ENCODE peak calls at places on chromosomes 4 and X, in nine cellular contexts. O, I, X, D, F, P, W, K and G are unnamed samples.

GRCh38 chr4:159684061-159684460 is 581.2 kb downstream of the RAPGEF2 start:
- DNase-seq in W (no peak), P (no peak), I (no peak), X (no peak), F (no peak), K (no peak), O (no peak), D (no peak), G (no peak)

GRCh38 chr4:184815046-184815877 is 10.5 kb downstream of the ACSL1 start:
- DNase-seq in W (no peak), X (peak; percentile 75), D (no peak), P (peak; percentile 89), F (peak; percentile 80), I (peak; percentile 64), O (peak; percentile 67), K (peak; percentile 80), G (peak; percentile 65)

GRCh38 chrX:370244-370962 is 16.3 kb downstream of the PPP2R3B start:
- DNase-seq in W (no peak), P (no peak), I (no peak), K (no peak), O (no peak), X (no peak), F (no peak), D (no peak), G (no peak)

GRCh38 chr4:128793859-128794667 is 15.4 kb upstream of the JADE1 start:
- DNase-seq in O (no peak), I (peak; percentile 8), F (no peak), W (no peak), D (no peak), P (no peak), X (no peak), K (peak; percentile 58), G (no peak)

GRCh38 chr4:186807809-186808634 is 84.4 kb upstream of the FAT1 start:
- DNase-seq in I (peak; percentile 95), D (no peak), W (no peak), O (no peak), X (peak; percentile 56), K (no peak), F (no peak), P (no peak), G (no peak)

GRCh38 chr4:30460818-30461217 is 259.4 kb upstream of the PCDH7 start:
- DNase-seq in I (no peak), F (no peak), D (no peak), W (no peak), K (no peak), P (no peak), O (no peak), X (no peak), G (no peak)

GRCh38 chr4:83905952-83906351 is 370.0 kb downstream of the GPAT3 start:
- DNase-seq in P (no peak), K (no peak), D (peak; percentile 73), W (no peak), I (no peak), X (peak; percentile 76), O (no peak), F (no peak), G (peak; percentile 29)

GRCh38 chr4:7852568-7853185 is 87.0 kb downstream of the AFAP1 start:
- DNase-seq in D (no peak), X (no peak), K (peak; percentile 50), O (no peak), P (no peak), F (no peak), I (no peak), W (no peak), G (no peak)

GRCh38 chr4:184548321-184548650 is 73.9 kb upstream of the IRF2 start:
- DNase-seq in X (no peak), P (no peak), D (no peak), I (no peak), O (no peak), F (no peak), W (no peak), K (no peak), G (no peak)

GRCh38 chr4:118389731-118390520 is 37.1 kb upstream of the PRSS12 start:
- DNase-seq in I (peak; percentile 17), W (no peak), F (no peak), P (no peak), K (no peak), O (no peak), D (no peak), X (no peak), G (no peak)

GRCh38 chr4:142211444-142211843 is 575.1 kb downstream of the IL15 start:
- DNase-seq in I (peak; percentile 13), D (peak; percentile 9), P (no peak), K (no peak), F (no peak), O (no peak), W (no peak), X (no peak), G (no peak)

GRCh38 chr4:79241846-79242245 is 84.0 kb downstream of the NAA11 start:
- DNase-seq in I (peak; percentile 17), X (peak; percentile 65), F (no peak), P (no peak), D (peak; percentile 14), W (no peak), K (peak; percentile 34), O (no peak), G (no peak)

GRCh38 chrX:23662853-23663252 is 4.4 kb upstream of the PRDX4 start:
- DNase-seq in F (no peak), X (no peak), D (no peak), K (peak; percentile 17), P (no peak), W (no peak), I (peak; percentile 58), O (no peak), G (no peak)

GRCh38 chrX:70032797-70033196 is 16.9 kb downstream of the AWAT2 start:
- DNase-seq in K (peak; percentile 55), D (no peak), X (no peak), W (no peak), F (no peak), I (no peak), P (no peak), O (no peak), G (peak; percentile 50)

GRCh38 chrX:45803383-45803921 is 602.8 kb upstream of the DIPK2B start:
- DNase-seq in P (no peak), W (no peak), O (no peak), I (peak; percentile 92), D (no peak), X (no peak), K (peak; percentile 72), F (no peak), G (no peak)

GRCh38 chr4:132614682-132615081 is 534.4 kb upstream of the PCDH10 start:
- DNase-seq in W (no peak), D (peak; percentile 10), F (no peak), P (no peak), O (no peak), X (peak; percentile 2), K (peak; percentile 32), I (no peak), G (no peak)

GRCh38 chrX:46791927-46792825 is 33.3 kb upstream of the SLC9A7 start:
- DNase-seq in O (no peak), F (no peak), K (peak; percentile 85), D (peak; percentile 39), X (peak; percentile 97), P (no peak), I (peak; percentile 93), W (no peak), G (no peak)

GRCh38 chrX:111779582-111779981 is 96.4 kb upstream of the TRPC5OS start:
- DNase-seq in D (no peak), X (no peak), O (no peak), K (no peak), F (no peak), W (no peak), I (no peak), P (no peak), G (no peak)

GRCh38 chr4:172809319-172809718 is 359.3 kb upstream of the GALNT7 start:
- DNase-seq in O (no peak), I (no peak), X (peak; percentile 71), P (no peak), W (no peak), F (no peak), D (no peak), K (no peak), G (no peak)

GRCh38 chr4:76804060-76804459 is 93.9 kb downstream of the SOWAHB start:
- DNase-seq in D (no peak), O (no peak), F (no peak), W (no peak), P (no peak), K (peak; percentile 46), I (peak; percentile 66), X (peak; percentile 67), G (no peak)

GRCh38 chr4:14864365-14864762 is 137.9 kb upstream of the CPEB2 start:
- DNase-seq in W (no peak), O (no peak), F (no peak), I (no peak), P (no peak), D (no peak), X (no peak), K (no peak), G (no peak)

GRCh38 chrX:15107367-15107988 is 162.4 kb downstream of the ASB9 start:
- DNase-seq in K (no peak), O (no peak), D (peak; percentile 44), P (no peak), I (peak; percentile 0), W (no peak), X (no peak), F (no peak), G (no peak)

GRCh38 chrX:397575-397974 is 10.9 kb upstream of the PPP2R3B start:
- DNase-seq in O (no peak), D (no peak), X (no peak), I (peak; percentile 98), W (no peak), K (peak; percentile 84), P (no peak), F (no peak), G (no peak)

GRCh38 chr4:7529368-7529923 is 94.7 kb upstream of the PSAPL1 start:
- DNase-seq in O (no peak), K (no peak), I (no peak), F (no peak), D (no peak), P (no peak), W (no peak), X (peak; percentile 5), G (no peak)

GRCh38 chrX:17377047-17377692 is 2.2 kb downstream of the NHS start:
- DNase-seq in D (no peak), O (no peak), P (no peak), X (peak; percentile 88), K (no peak), I (peak; percentile 35), W (no peak), F (peak; percentile 62), G (no peak)

GRCh38 chr4:82223715-82224114 is 150.1 kb downstream of the HNRNPD start:
- DNase-seq in O (no peak), P (no peak), K (no peak), I (no peak), W (no peak), X (no peak), D (no peak), F (no peak), G (no peak)

GRCh38 chr4:94926936-94927335 is 169.2 kb downstream of the BMPR1B start:
- DNase-seq in O (no peak), I (no peak), F (no peak), W (no peak), K (no peak), P (no peak), X (no peak), D (no peak), G (no peak)

GRCh38 chr4:10565166-10565780 is 108.0 kb upstream of the ZNF518B start:
- DNase-seq in D (peak; percentile 98), I (no peak), P (no peak), W (no peak), X (no peak), O (no peak), F (no peak), K (no peak), G (no peak)

GRCh38 chr4:76624271-76624681 is 189.2 kb downstream of the SHROOM3 start:
- DNase-seq in K (peak; percentile 94), W (no peak), D (no peak), F (no peak), O (no peak), I (peak; percentile 98), X (no peak), P (peak; percentile 37), G (no peak)

GRCh38 chrX:70117738-70118137 is 15.5 kb upstream of the IGBP1 start:
- DNase-seq in F (no peak), I (no peak), K (no peak), P (no peak), O (no peak), W (no peak), D (no peak), X (no peak), G (no peak)

GRCh38 chr4:94515365-94515764 is 63.6 kb downstream of the PDLIM5 start:
- DNase-seq in F (no peak), D (no peak), K (peak; percentile 50), O (no peak), X (no peak), P (no peak), W (no peak), I (no peak), G (no peak)